ENCODE peak calls at places on chromosomes 1 and 21, in six cellular contexts. V, W, T, O, S and U are unnamed samples.

GRCh38 chr1:155466996-155467395 is 95.6 kb downstream of the ASH1L start:
- DNase-seq in O (no peak), V (no peak), T (no peak), W (no peak), S (no peak), U (no peak)

GRCh38 chr1:6365047-6365446 is 28.5 kb downstream of the ACOT7 start:
- DNase-seq in O (no peak), W (no peak), V (no peak), S (no peak), T (no peak), U (no peak)

GRCh38 chr1:183652107-183652506 is 1.0 kb downstream of the APOBEC4 start:
- DNase-seq in T (no peak), S (no peak), V (no peak), O (no peak), W (no peak), U (no peak)

GRCh38 chr1:41431490-41432350 is 52.8 kb downstream of the EDN2 start:
- DNase-seq in T (no peak), O (peak; percentile 80), S (no peak), V (no peak), W (no peak), U (no peak)

GRCh38 chr21:16070207-16070651 is 340.4 kb downstream of the USP25 start:
- DNase-seq in S (no peak), O (peak; percentile 68), V (no peak), T (no peak), W (no peak), U (no peak)

GRCh38 chr1:116951175-116951935 is 41.6 kb downstream of the PTGFRN start:
- DNase-seq in V (no peak), W (no peak), O (no peak), S (no peak), T (no peak), U (no peak)

GRCh38 chr1:223652436-223652901 is 13.0 kb downstream of the CAPN8 start:
- DNase-seq in W (no peak), O (peak; percentile 15), S (no peak), V (no peak), T (no peak), U (no peak)

GRCh38 chr1:41481109-41481775 is 3.2 kb downstream of the EDN2 start:
- DNase-seq in V (no peak), W (no peak), T (no peak), S (no peak), O (no peak), U (no peak)

GRCh38 chr21:27564684-27565280 is 597.9 kb upstream of the ADAMTS5 start:
- DNase-seq in V (no peak), O (peak; percentile 36), T (peak; percentile 7), W (no peak), S (no peak), U (no peak)

GRCh38 chr1:63943393-63943792 is 169.6 kb downstream of the ROR1 start:
- DNase-seq in W (no peak), T (no peak), V (no peak), S (no peak), O (peak; percentile 9), U (no peak)

GRCh38 chr1:234696986-234697385 is 87.0 kb upstream of the IRF2BP2 start:
- DNase-seq in T (no peak), S (no peak), O (no peak), W (no peak), V (no peak), U (no peak)

GRCh38 chr1:203364013-203364730 is 13.2 kb upstream of the FMOD start:
- DNase-seq in W (no peak), T (no peak), V (peak; percentile 35), S (no peak), O (peak; percentile 72), U (no peak)

GRCh38 chr1:151370211-151370911 is 2.1 kb downstream of the SELENBP1 start:
- DNase-seq in W (no peak), O (no peak), V (peak; percentile 42), S (no peak), T (no peak), U (peak; percentile 59)

GRCh38 chr1:25204797-25205441 is 27.4 kb downstream of the SYF2 start:
- DNase-seq in O (peak; percentile 72), W (peak; percentile 66), S (no peak), T (no peak), V (peak; percentile 77), U (peak; percentile 41)

GRCh38 chr1:32336963-32337675 is 1.1 kb upstream of the MARCKSL1 start:
- DNase-seq in S (peak; percentile 76), V (peak; percentile 49), O (no peak), W (no peak), T (no peak), U (peak; percentile 97)

GRCh38 chr21:43269461-43269860 is 100.7 kb downstream of the CRYAA start:
- DNase-seq in W (no peak), S (no peak), T (no peak), O (no peak), V (peak; percentile 67), U (no peak)
- TF ChIP-seq CTCF in W (peak; percentile 59), S (peak; percentile 57), T (peak; percentile 55), O (peak; percentile 33), V (peak; percentile 62), U (no peak)

DNA sequence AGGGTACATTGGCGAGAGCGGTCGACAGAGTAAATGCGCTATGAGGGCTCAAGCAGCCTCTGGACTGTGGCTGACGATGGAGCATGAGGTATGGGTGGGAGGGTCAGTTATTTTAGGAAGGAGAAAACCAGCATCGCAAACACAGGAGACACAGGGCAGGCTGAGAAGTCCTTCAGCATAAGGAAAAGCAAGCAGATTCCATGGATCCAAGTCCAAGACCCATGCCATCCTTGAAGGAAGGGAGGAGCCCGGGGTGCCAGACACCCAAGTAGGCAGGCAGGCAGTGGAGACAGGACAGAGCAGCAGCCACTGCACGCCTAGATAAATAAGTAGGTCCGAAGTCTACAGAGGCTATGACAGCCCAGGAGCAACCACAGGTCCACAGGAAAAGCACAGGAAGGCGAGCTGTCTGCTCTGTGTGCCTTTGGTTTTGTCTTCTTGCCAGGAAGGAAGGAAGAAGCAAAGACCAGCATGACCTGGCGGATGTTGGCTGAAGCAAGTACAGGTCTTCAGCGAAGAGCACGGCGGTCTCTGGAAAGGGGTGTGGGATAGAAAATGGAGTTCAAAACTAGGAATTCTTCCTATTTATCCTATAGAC is 76.4 kb upstream of the SLC45A1 start:
- DNase-seq in O (no peak), W (peak; percentile 80), V (no peak), T (no peak), S (no peak), U (no peak)
- H3K27ac ChIP-seq in O (no peak overlapping the region), W (peak overlapping the region; percentile 69), V (no peak overlapping the region), T (no peak overlapping the region), S (no peak overlapping the region), U (no peak overlapping the region)

DNA sequence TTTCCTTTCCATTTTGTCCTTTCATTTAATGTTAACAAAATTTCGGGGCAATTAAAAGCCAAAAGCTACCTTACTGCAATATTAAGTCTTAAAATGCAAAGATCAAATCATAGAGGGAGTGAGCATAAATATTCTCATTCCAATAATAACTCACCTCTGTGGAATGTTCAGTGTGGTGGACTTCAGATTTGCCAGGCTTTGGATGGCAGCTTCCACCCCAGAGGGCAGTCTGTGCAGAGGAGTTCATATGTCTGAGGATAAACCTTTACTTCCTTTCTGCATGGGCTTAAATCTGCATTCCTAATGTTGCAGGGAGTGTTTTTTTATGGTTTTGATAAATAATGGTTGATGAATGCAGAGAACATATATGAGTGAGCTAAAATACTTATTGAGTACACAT is 16.3 kb downstream of the KIAA0040 start:
- DNase-seq in T (no peak), S (no peak), W (no peak), O (no peak), V (no peak), U (no peak)
- TF ChIP-seq GABPA in T (no peak), S (no peak), W (no peak), O (no peak), V (no peak), U (no peak)

GRCh38 chr1:212685429-212685828 is 14.2 kb downstream of the BATF3 start:
- DNase-seq in T (no peak), V (no peak), O (no peak), W (no peak), S (no peak), U (no peak)

GRCh38 chr1:212686069-212686468 is 13.6 kb downstream of the BATF3 start:
- DNase-seq in S (no peak), W (no peak), T (no peak), O (no peak), V (no peak), U (no peak)

GRCh38 chr1:212683357-212683722 is 16.3 kb downstream of the BATF3 start:
- DNase-seq in T (no peak), W (no peak), V (no peak), O (no peak), S (peak; percentile 81), U (peak; percentile 73)

GRCh38 chr1:212684511-212685090 is 15.0 kb downstream of the BATF3 start:
- DNase-seq in V (no peak), S (no peak), T (no peak), O (no peak), W (no peak), U (no peak)

DNA sequence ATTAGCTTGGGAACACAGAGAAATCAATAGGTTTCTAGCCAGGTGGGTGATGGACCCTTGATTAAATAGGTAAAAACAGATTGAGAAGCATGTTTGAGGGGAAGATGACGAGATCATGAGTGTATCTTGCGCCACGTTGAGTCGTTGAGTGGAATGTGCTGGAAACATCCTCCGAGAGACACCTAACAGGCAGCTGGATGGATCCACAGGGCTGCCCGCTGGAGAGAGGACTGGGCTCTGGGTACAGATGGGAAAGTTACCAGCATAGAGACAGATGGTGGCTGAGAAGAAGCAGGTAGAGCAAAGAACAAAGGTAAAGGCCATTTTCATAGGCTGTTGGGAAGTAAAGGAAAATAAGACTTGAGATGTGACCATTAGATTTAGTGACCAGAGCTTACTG is 15.6 kb downstream of the BATF3 start:
- DNase-seq in V (no peak), S (no peak), T (no peak), W (no peak), O (no peak), U (no peak)
- TF ChIP-seq CTCF in V (no peak), S (no peak), T (no peak), W (no peak), O (no peak), U (no peak)

GRCh38 chr1:50978144-50978851 is 8.3 kb downstream of the CDKN2C start:
- DNase-seq in T (peak; percentile 63), V (no peak), S (no peak), W (peak; percentile 49), O (peak; percentile 82), U (no peak)
- H3K27ac ChIP-seq in T (no peak overlapping the region), V (peak overlapping the region; percentile 96), S (peak overlapping the region; percentile 96), W (peak overlapping the region; percentile 93), O (peak overlapping the region; percentile 94), U (peak overlapping the region; percentile 97)

GRCh38 chr1:22326931-22327330 is 124.7 kb upstream of the ZBTB40 start:
- DNase-seq in S (no peak), W (no peak), T (no peak), O (no peak), V (no peak), U (no peak)
- TF ChIP-seq GABPA in S (no peak), W (no peak), T (no peak), O (no peak), V (no peak), U (no peak)

GRCh38 chr1:80966266-80966665 is 834.5 kb upstream of the ADGRL2 start:
- DNase-seq in O (no peak), T (no peak), V (no peak), W (no peak), S (no peak), U (no peak)
- TF ChIP-seq CTCF in O (no peak), T (no peak), V (no peak), W (no peak), S (no peak), U (no peak)